ENCODE peak calls at places on chromosome 16, in seven cellular contexts. One of them, this sample, is unnamed.

GRCh38 chr16:50697881-50698767 is 4.7 kb downstream of the NOD2 start:
- DNase-seq in thoracic aorta: no peak
- DNase-seq in CD8-positive, alpha-beta T cell: peak
- DNase-seq in body of pancreas: no peak
- DNase-seq in dorsolateral prefrontal cortex: no peak
- DNase-seq in endodermal cell: peak
- DNase-seq in CD8-positive, alpha-beta memory T cell: peak
- DNase-seq in this sample: no peak

GRCh38 chr16:28482026-28482425 is 9.8 kb downstream of the CLN3 start:
- DNase-seq in endodermal cell: no peak
- DNase-seq in CD8-positive, alpha-beta T cell: no peak
- DNase-seq in dorsolateral prefrontal cortex: no peak
- DNase-seq in CD8-positive, alpha-beta memory T cell: no peak
- DNase-seq in body of pancreas: no peak
- DNase-seq in thoracic aorta: no peak
- DNase-seq in this sample: no peak

GRCh38 chr16:813204-813915 is 12.8 kb upstream of the GNG13 start:
- DNase-seq in body of pancreas: no peak
- DNase-seq in thoracic aorta: no peak
- DNase-seq in dorsolateral prefrontal cortex: peak
- DNase-seq in endodermal cell: peak
- DNase-seq in CD8-positive, alpha-beta memory T cell: peak
- DNase-seq in CD8-positive, alpha-beta T cell: peak
- DNase-seq in this sample: peak

GRCh38 chr16:21097151-21097550 is 53.5 kb downstream of the DNAH3 start:
- DNase-seq in thoracic aorta: no peak
- DNase-seq in endodermal cell: no peak
- DNase-seq in body of pancreas: no peak
- DNase-seq in CD8-positive, alpha-beta T cell: no peak
- DNase-seq in dorsolateral prefrontal cortex: no peak
- DNase-seq in CD8-positive, alpha-beta memory T cell: no peak
- DNase-seq in this sample: no peak

GRCh38 chr16:48965391-48965790 is 316.2 kb downstream of the CBLN1 start:
- DNase-seq in endodermal cell: no peak
- DNase-seq in thoracic aorta: no peak
- DNase-seq in CD8-positive, alpha-beta T cell: no peak
- DNase-seq in body of pancreas: no peak
- DNase-seq in CD8-positive, alpha-beta memory T cell: no peak
- DNase-seq in dorsolateral prefrontal cortex: no peak
- DNase-seq in this sample: no peak

GRCh38 chr16:9072806-9073341 is 18.6 kb upstream of the HAPSTR1 start:
- DNase-seq in body of pancreas: no peak
- DNase-seq in dorsolateral prefrontal cortex: no peak
- DNase-seq in endodermal cell: no peak
- DNase-seq in CD8-positive, alpha-beta memory T cell: no peak
- DNase-seq in thoracic aorta: no peak
- DNase-seq in CD8-positive, alpha-beta T cell: no peak
- DNase-seq in this sample: no peak

GRCh38 chr16:68644715-68645493 is at the start of gene CDH3:
- DNase-seq in endodermal cell: peak
- DNase-seq in thoracic aorta: no peak
- DNase-seq in dorsolateral prefrontal cortex: no peak
- DNase-seq in body of pancreas: peak
- DNase-seq in CD8-positive, alpha-beta memory T cell: peak
- DNase-seq in CD8-positive, alpha-beta T cell: no peak
- DNase-seq in this sample: no peak

GRCh38 chr16:35525979-35526590 is 2066.7 kb downstream of the TP53TG3F start:
- DNase-seq in endodermal cell: no peak
- DNase-seq in thoracic aorta: no peak
- DNase-seq in CD8-positive, alpha-beta T cell: no peak
- DNase-seq in dorsolateral prefrontal cortex: no peak
- DNase-seq in body of pancreas: no peak
- DNase-seq in CD8-positive, alpha-beta memory T cell: no peak
- DNase-seq in this sample: peak

GRCh38 chr16:11498683-11499082 is 88.0 kb downstream of the LITAF start:
- DNase-seq in endodermal cell: no peak
- DNase-seq in CD8-positive, alpha-beta T cell: no peak
- DNase-seq in CD8-positive, alpha-beta memory T cell: no peak
- DNase-seq in dorsolateral prefrontal cortex: no peak
- DNase-seq in body of pancreas: peak
- DNase-seq in thoracic aorta: no peak
- DNase-seq in this sample: no peak

GRCh38 chr16:15618392-15618791 is 24.6 kb downstream of the MARF1 start:
- DNase-seq in thoracic aorta: no peak
- DNase-seq in dorsolateral prefrontal cortex: no peak
- DNase-seq in endodermal cell: no peak
- DNase-seq in body of pancreas: no peak
- DNase-seq in CD8-positive, alpha-beta T cell: no peak
- DNase-seq in CD8-positive, alpha-beta memory T cell: no peak
- DNase-seq in this sample: no peak

GRCh38 chr16:27851586-27851985 is 211.9 kb downstream of the GSG1L start:
- DNase-seq in body of pancreas: no peak
- DNase-seq in CD8-positive, alpha-beta memory T cell: no peak
- DNase-seq in endodermal cell: peak
- DNase-seq in dorsolateral prefrontal cortex: no peak
- DNase-seq in CD8-positive, alpha-beta T cell: no peak
- DNase-seq in thoracic aorta: no peak
- DNase-seq in this sample: no peak

GRCh38 chr16:81910366-81910885 is 100.8 kb downstream of the SDR42E1 start:
- DNase-seq in endodermal cell: no peak
- DNase-seq in dorsolateral prefrontal cortex: no peak
- DNase-seq in thoracic aorta: no peak
- DNase-seq in body of pancreas: no peak
- DNase-seq in CD8-positive, alpha-beta T cell: no peak
- DNase-seq in CD8-positive, alpha-beta memory T cell: no peak
- DNase-seq in this sample: no peak

GRCh38 chr16:59463776-59464175 is 729.7 kb upstream of the GOT2 start:
- DNase-seq in CD8-positive, alpha-beta memory T cell: no peak
- DNase-seq in dorsolateral prefrontal cortex: no peak
- DNase-seq in CD8-positive, alpha-beta T cell: no peak
- DNase-seq in endodermal cell: no peak
- DNase-seq in body of pancreas: no peak
- DNase-seq in thoracic aorta: no peak
- DNase-seq in this sample: no peak

GRCh38 chr16:59168715-59169114 is 434.6 kb upstream of the GOT2 start:
- DNase-seq in CD8-positive, alpha-beta T cell: no peak
- DNase-seq in CD8-positive, alpha-beta memory T cell: no peak
- DNase-seq in body of pancreas: no peak
- DNase-seq in endodermal cell: no peak
- DNase-seq in thoracic aorta: no peak
- DNase-seq in dorsolateral prefrontal cortex: no peak
- DNase-seq in this sample: no peak

GRCh38 chr16:58329147-58329546 is 34.3 kb upstream of the PRSS54 start:
- DNase-seq in CD8-positive, alpha-beta T cell: no peak
- DNase-seq in thoracic aorta: no peak
- DNase-seq in dorsolateral prefrontal cortex: no peak
- DNase-seq in body of pancreas: no peak
- DNase-seq in endodermal cell: no peak
- DNase-seq in CD8-positive, alpha-beta memory T cell: no peak
- DNase-seq in this sample: no peak

GRCh38 chr16:77896357-77896972 is 108.1 kb downstream of the VAT1L start:
- DNase-seq in CD8-positive, alpha-beta memory T cell: no peak
- DNase-seq in endodermal cell: no peak
- DNase-seq in dorsolateral prefrontal cortex: no peak
- DNase-seq in thoracic aorta: no peak
- DNase-seq in CD8-positive, alpha-beta T cell: no peak
- DNase-seq in body of pancreas: no peak
- DNase-seq in this sample: peak

GRCh38 chr16:11666108-11667055 is 1.9 kb upstream of the SNN start:
- DNase-seq in dorsolateral prefrontal cortex: no peak
- DNase-seq in CD8-positive, alpha-beta memory T cell: no peak
- DNase-seq in CD8-positive, alpha-beta T cell: no peak
- DNase-seq in body of pancreas: no peak
- DNase-seq in thoracic aorta: no peak
- DNase-seq in endodermal cell: peak
- DNase-seq in this sample: no peak

GRCh38 chr16:85784813-85785212 is 14.5 kb downstream of the EMC8 start:
- DNase-seq in CD8-positive, alpha-beta memory T cell: no peak
- DNase-seq in endodermal cell: no peak
- DNase-seq in body of pancreas: no peak
- DNase-seq in CD8-positive, alpha-beta T cell: no peak
- DNase-seq in dorsolateral prefrontal cortex: no peak
- DNase-seq in thoracic aorta: no peak
- DNase-seq in this sample: no peak

GRCh38 chr16:6633441-6633840 is 699.2 kb upstream of the RBFOX1 start:
- DNase-seq in body of pancreas: no peak
- DNase-seq in CD8-positive, alpha-beta T cell: no peak
- DNase-seq in thoracic aorta: no peak
- DNase-seq in dorsolateral prefrontal cortex: no peak
- DNase-seq in endodermal cell: no peak
- DNase-seq in CD8-positive, alpha-beta memory T cell: no peak
- DNase-seq in this sample: no peak
- H3K27ac ChIP-seq in body of pancreas: no peak
- H3K27ac ChIP-seq in CD8-positive, alpha-beta T cell: no peak
- H3K27ac ChIP-seq in thoracic aorta: no peak
- H3K27ac ChIP-seq in dorsolateral prefrontal cortex: no peak
- H3K27ac ChIP-seq in endodermal cell: no peak
- H3K27ac ChIP-seq in CD8-positive, alpha-beta memory T cell: no peak
- H3K27ac ChIP-seq in this sample: no peak

GRCh38 chr16:17403859-17404545 is 66.8 kb downstream of the XYLT1 start:
- DNase-seq in CD8-positive, alpha-beta memory T cell: no peak
- DNase-seq in thoracic aorta: no peak
- DNase-seq in CD8-positive, alpha-beta T cell: no peak
- DNase-seq in dorsolateral prefrontal cortex: no peak
- DNase-seq in endodermal cell: no peak
- DNase-seq in body of pancreas: no peak
- DNase-seq in this sample: no peak

GRCh38 chr16:17407321-17407720 is 63.4 kb downstream of the XYLT1 start:
- DNase-seq in endodermal cell: no peak
- DNase-seq in CD8-positive, alpha-beta T cell: no peak
- DNase-seq in thoracic aorta: no peak
- DNase-seq in body of pancreas: no peak
- DNase-seq in CD8-positive, alpha-beta memory T cell: no peak
- DNase-seq in dorsolateral prefrontal cortex: no peak
- DNase-seq in this sample: no peak

GRCh38 chr16:17403156-17403809 is 67.5 kb downstream of the XYLT1 start:
- DNase-seq in thoracic aorta: no peak
- DNase-seq in dorsolateral prefrontal cortex: no peak
- DNase-seq in body of pancreas: no peak
- DNase-seq in CD8-positive, alpha-beta memory T cell: no peak
- DNase-seq in endodermal cell: no peak
- DNase-seq in CD8-positive, alpha-beta T cell: no peak
- DNase-seq in this sample: no peak

GRCh38 chr16:17408296-17408695 is 62.5 kb downstream of the XYLT1 start:
- DNase-seq in CD8-positive, alpha-beta memory T cell: no peak
- DNase-seq in thoracic aorta: no peak
- DNase-seq in body of pancreas: no peak
- DNase-seq in endodermal cell: no peak
- DNase-seq in dorsolateral prefrontal cortex: no peak
- DNase-seq in CD8-positive, alpha-beta T cell: no peak
- DNase-seq in this sample: no peak

DNA sequence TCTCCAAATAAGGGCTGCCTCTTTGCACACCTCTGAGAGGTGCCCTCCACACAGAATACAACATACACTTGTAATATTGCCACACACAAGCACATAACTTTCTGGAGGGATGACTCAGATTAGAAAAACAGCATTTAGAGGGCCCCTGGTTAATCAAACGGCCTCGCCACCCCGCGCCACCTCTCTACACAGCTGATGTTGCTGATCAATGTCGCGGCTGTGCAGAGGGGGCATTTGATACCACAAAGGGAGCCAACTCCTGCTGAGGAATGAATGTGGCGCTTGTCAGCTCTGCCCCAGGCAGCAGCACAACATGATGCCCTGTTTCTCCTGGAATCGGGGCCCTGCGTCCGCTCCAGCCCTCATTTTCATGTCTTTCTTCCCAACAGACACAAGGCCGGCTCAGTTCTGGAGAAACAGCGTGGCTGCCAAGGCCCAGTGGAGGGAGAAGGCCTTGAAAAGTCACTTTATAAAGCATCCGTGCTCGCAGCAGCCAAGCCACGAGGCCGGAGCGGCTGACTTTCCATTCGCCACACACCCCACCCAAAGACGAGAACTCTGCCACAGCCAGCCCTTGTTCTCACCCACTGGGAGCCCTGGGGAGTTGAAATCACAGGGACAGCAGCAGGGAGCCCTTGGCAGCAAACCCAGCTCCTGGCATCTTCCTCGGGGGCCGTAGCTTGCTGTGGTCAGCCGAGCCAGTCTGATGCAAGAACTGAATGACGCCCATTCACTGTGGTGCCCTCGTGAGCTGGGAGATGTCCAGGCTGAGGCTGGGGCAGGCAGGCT is 65.7 kb downstream of the XYLT1 start:
- DNase-seq in body of pancreas: peak
- DNase-seq in CD8-positive, alpha-beta memory T cell: no peak
- DNase-seq in dorsolateral prefrontal cortex: peak
- DNase-seq in endodermal cell: no peak
- DNase-seq in thoracic aorta: peak
- DNase-seq in CD8-positive, alpha-beta T cell: no peak
- DNase-seq in this sample: no peak
- H3K27ac ChIP-seq in body of pancreas: peak
- H3K27ac ChIP-seq in CD8-positive, alpha-beta memory T cell: no peak
- H3K27ac ChIP-seq in dorsolateral prefrontal cortex: peak
- H3K27ac ChIP-seq in endodermal cell: peak
- H3K27ac ChIP-seq in thoracic aorta: peak
- H3K27ac ChIP-seq in CD8-positive, alpha-beta T cell: no peak
- H3K27ac ChIP-seq in this sample: no peak

DNA sequence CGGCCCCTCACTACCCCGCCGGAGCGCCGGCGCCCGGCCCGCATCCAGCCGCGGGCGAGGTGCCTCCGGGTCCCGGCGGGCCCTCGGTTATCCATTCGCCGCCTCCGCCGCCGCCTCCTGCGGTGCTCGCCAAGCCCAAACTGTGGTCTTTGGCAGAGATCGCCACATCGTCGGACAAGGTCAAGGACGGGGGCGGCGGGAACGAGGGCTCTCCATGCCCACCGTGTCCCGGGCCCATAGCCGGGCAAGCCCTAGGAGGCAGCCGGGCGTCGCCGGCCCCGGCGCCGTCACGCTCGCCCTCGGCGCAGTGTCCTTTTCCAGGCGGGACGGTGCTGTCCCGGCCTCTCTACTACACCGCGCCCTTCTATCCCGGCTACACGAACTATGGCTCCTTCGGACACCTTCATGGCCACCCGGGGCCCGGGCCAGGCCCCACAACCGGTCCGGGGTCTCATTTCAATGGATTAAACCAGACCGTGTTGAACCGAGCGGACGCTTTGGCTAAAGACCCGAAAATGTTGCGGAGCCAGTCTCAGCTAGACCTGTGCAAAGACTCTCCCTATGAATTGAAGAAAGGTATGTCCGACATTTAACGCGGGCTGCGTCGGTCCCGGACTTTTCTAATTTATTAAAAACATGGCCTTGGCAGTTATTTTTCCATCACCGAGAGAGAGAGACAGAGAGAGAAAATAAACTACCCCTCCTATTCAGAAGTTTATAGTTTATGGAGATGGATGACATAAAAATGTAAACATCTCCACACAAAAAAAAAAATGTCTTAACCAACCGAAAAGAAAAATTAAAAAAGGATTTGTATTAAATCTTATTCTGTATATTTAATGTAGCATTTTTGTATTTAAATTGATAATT is 2.9 kb downstream of the IRX5 start:
- DNase-seq in endodermal cell: peak
- DNase-seq in thoracic aorta: no peak
- DNase-seq in dorsolateral prefrontal cortex: no peak
- DNase-seq in CD8-positive, alpha-beta memory T cell: no peak
- DNase-seq in CD8-positive, alpha-beta T cell: no peak
- DNase-seq in body of pancreas: no peak
- DNase-seq in this sample: no peak
- H3K27ac ChIP-seq in endodermal cell: no peak
- H3K27ac ChIP-seq in thoracic aorta: no peak
- H3K27ac ChIP-seq in dorsolateral prefrontal cortex: no peak
- H3K27ac ChIP-seq in CD8-positive, alpha-beta memory T cell: no peak
- H3K27ac ChIP-seq in CD8-positive, alpha-beta T cell: no peak
- H3K27ac ChIP-seq in body of pancreas: no peak
- H3K27ac ChIP-seq in this sample: no peak

GRCh38 chr16:30413116-30413806 is 5.9 kb downstream of the ZNF771 start:
- DNase-seq in endodermal cell: no peak
- DNase-seq in body of pancreas: no peak
- DNase-seq in CD8-positive, alpha-beta T cell: no peak
- DNase-seq in dorsolateral prefrontal cortex: no peak
- DNase-seq in thoracic aorta: no peak
- DNase-seq in CD8-positive, alpha-beta memory T cell: no peak
- DNase-seq in this sample: no peak
- H3K27ac ChIP-seq in endodermal cell: no peak
- H3K27ac ChIP-seq in body of pancreas: peak
- H3K27ac ChIP-seq in CD8-positive, alpha-beta T cell: no peak
- H3K27ac ChIP-seq in dorsolateral prefrontal cortex: no peak
- H3K27ac ChIP-seq in thoracic aorta: no peak
- H3K27ac ChIP-seq in CD8-positive, alpha-beta memory T cell: no peak
- H3K27ac ChIP-seq in this sample: no peak